ENCODE peak calls at places on chromosomes 16 and 17, in five cellular contexts. One of them, this sample, is unnamed.

GRCh38 chr16:81626181-81626674 is 152.9 kb upstream of the PLCG2 start:
- DNase-seq in CD8-positive, alpha-beta memory T cell: no peak
- DNase-seq in tibial nerve: no peak
- DNase-seq in WERI-Rb-1: no peak
- DNase-seq in lung: no peak
- DNase-seq in this sample: no peak

GRCh38 chr17:80738987-80739730 is 194.5 kb downstream of the RPTOR start:
- DNase-seq in WERI-Rb-1: no peak
- DNase-seq in tibial nerve: no peak
- DNase-seq in lung: no peak
- DNase-seq in CD8-positive, alpha-beta memory T cell: no peak
- DNase-seq in this sample: no peak

GRCh38 chr17:28737316-28737715 is 6.5 kb upstream of the TRAF4 start:
- DNase-seq in tibial nerve: no peak
- DNase-seq in lung: no peak
- DNase-seq in WERI-Rb-1: no peak
- DNase-seq in CD8-positive, alpha-beta memory T cell: no peak
- DNase-seq in this sample: no peak

GRCh38 chr16:30350134-30350871 is 4.8 kb downstream of the CD2BP2 start:
- DNase-seq in tibial nerve: no peak
- DNase-seq in WERI-Rb-1: no peak
- DNase-seq in lung: no peak
- DNase-seq in CD8-positive, alpha-beta memory T cell: no peak
- DNase-seq in this sample: no peak

GRCh38 chr17:73474370-73474988 is 162.7 kb upstream of the CDC42EP4 start:
- DNase-seq in tibial nerve: peak
- DNase-seq in lung: peak
- DNase-seq in CD8-positive, alpha-beta memory T cell: no peak
- DNase-seq in WERI-Rb-1: no peak
- DNase-seq in this sample: peak

GRCh38 chr16:23448392-23448791 is 4.6 kb downstream of the COG7 start:
- DNase-seq in WERI-Rb-1: no peak
- DNase-seq in CD8-positive, alpha-beta memory T cell: no peak
- DNase-seq in tibial nerve: no peak
- DNase-seq in lung: no peak
- DNase-seq in this sample: no peak

GRCh38 chr16:81367821-81368220 is 53.1 kb downstream of the GAN start:
- DNase-seq in WERI-Rb-1: no peak
- DNase-seq in lung: no peak
- DNase-seq in CD8-positive, alpha-beta memory T cell: no peak
- DNase-seq in tibial nerve: no peak
- DNase-seq in this sample: no peak

GRCh38 chr16:49816782-49817370 is 39.0 kb downstream of the ZNF423 start:
- DNase-seq in tibial nerve: no peak
- DNase-seq in WERI-Rb-1: no peak
- DNase-seq in CD8-positive, alpha-beta memory T cell: no peak
- DNase-seq in lung: no peak
- DNase-seq in this sample: no peak

GRCh38 chr16:67349172-67349571 is 22.6 kb downstream of the LRRC36 start:
- DNase-seq in WERI-Rb-1: no peak
- DNase-seq in lung: no peak
- DNase-seq in CD8-positive, alpha-beta memory T cell: no peak
- DNase-seq in tibial nerve: no peak
- DNase-seq in this sample: no peak

GRCh38 chr17:17300624-17301568 is 2.3 kb upstream of the NT5M start:
- DNase-seq in CD8-positive, alpha-beta memory T cell: peak
- DNase-seq in tibial nerve: no peak
- DNase-seq in WERI-Rb-1: no peak
- DNase-seq in lung: no peak
- DNase-seq in this sample: peak

GRCh38 chr17:48001187-48001586 is 30.3 kb downstream of the CDK5RAP3 start:
- DNase-seq in WERI-Rb-1: no peak
- DNase-seq in lung: no peak
- DNase-seq in CD8-positive, alpha-beta memory T cell: no peak
- DNase-seq in tibial nerve: no peak
- DNase-seq in this sample: no peak

GRCh38 chr17:64024781-64025731 is 4.6 kb upstream of the ICAM2 start:
- DNase-seq in tibial nerve: no peak
- DNase-seq in CD8-positive, alpha-beta memory T cell: peak
- DNase-seq in lung: no peak
- DNase-seq in WERI-Rb-1: no peak
- DNase-seq in this sample: no peak

GRCh38 chr16:78463591-78463990 is 364.1 kb downstream of the WWOX start:
- DNase-seq in tibial nerve: no peak
- DNase-seq in CD8-positive, alpha-beta memory T cell: no peak
- DNase-seq in lung: no peak
- DNase-seq in WERI-Rb-1: no peak
- DNase-seq in this sample: no peak

GRCh38 chr17:73838815-73839214 is 194.6 kb upstream of the SDK2 start:
- DNase-seq in lung: no peak
- DNase-seq in WERI-Rb-1: no peak
- DNase-seq in tibial nerve: no peak
- DNase-seq in CD8-positive, alpha-beta memory T cell: no peak
- DNase-seq in this sample: no peak

GRCh38 chr16:85820604-85821372 is 21.3 kb downstream of the COX4I1 start:
- DNase-seq in tibial nerve: no peak
- DNase-seq in WERI-Rb-1: no peak
- DNase-seq in CD8-positive, alpha-beta memory T cell: no peak
- DNase-seq in lung: no peak
- DNase-seq in this sample: peak

GRCh38 chr17:21365016-21365415 is 11.1 kb upstream of the KCNJ12 start:
- DNase-seq in CD8-positive, alpha-beta memory T cell: no peak
- DNase-seq in lung: no peak
- DNase-seq in WERI-Rb-1: no peak
- DNase-seq in tibial nerve: no peak
- DNase-seq in this sample: no peak

GRCh38 chr16:48064971-48065370 is 90.8 kb downstream of the ABCC12 start:
- DNase-seq in lung: no peak
- DNase-seq in tibial nerve: no peak
- DNase-seq in WERI-Rb-1: no peak
- DNase-seq in CD8-positive, alpha-beta memory T cell: no peak
- DNase-seq in this sample: no peak

GRCh38 chr17:17398188-17398927 is 78.4 kb upstream of the MED9 start:
- DNase-seq in CD8-positive, alpha-beta memory T cell: no peak
- DNase-seq in WERI-Rb-1: no peak
- DNase-seq in tibial nerve: peak
- DNase-seq in lung: no peak
- DNase-seq in this sample: peak

GRCh38 chr17:73067075-73067474 is 25.4 kb downstream of the SLC39A11 start:
- DNase-seq in tibial nerve: no peak
- DNase-seq in WERI-Rb-1: no peak
- DNase-seq in lung: no peak
- DNase-seq in CD8-positive, alpha-beta memory T cell: no peak
- DNase-seq in this sample: no peak

GRCh38 chr16:11345040-11345862 is at the start of gene RMI2:
- DNase-seq in WERI-Rb-1: peak
- DNase-seq in CD8-positive, alpha-beta memory T cell: peak
- DNase-seq in tibial nerve: peak
- DNase-seq in lung: peak
- DNase-seq in this sample: peak

GRCh38 chr16:83336630-83337029 is 471.1 kb upstream of the HSBP1 start:
- DNase-seq in CD8-positive, alpha-beta memory T cell: no peak
- DNase-seq in WERI-Rb-1: no peak
- DNase-seq in tibial nerve: no peak
- DNase-seq in lung: no peak
- DNase-seq in this sample: no peak
- H3K27ac ChIP-seq in CD8-positive, alpha-beta memory T cell: no peak
- H3K27ac ChIP-seq in WERI-Rb-1: no peak
- H3K27ac ChIP-seq in tibial nerve: no peak
- H3K27ac ChIP-seq in lung: no peak
- H3K27ac ChIP-seq in this sample: no peak

DNA sequence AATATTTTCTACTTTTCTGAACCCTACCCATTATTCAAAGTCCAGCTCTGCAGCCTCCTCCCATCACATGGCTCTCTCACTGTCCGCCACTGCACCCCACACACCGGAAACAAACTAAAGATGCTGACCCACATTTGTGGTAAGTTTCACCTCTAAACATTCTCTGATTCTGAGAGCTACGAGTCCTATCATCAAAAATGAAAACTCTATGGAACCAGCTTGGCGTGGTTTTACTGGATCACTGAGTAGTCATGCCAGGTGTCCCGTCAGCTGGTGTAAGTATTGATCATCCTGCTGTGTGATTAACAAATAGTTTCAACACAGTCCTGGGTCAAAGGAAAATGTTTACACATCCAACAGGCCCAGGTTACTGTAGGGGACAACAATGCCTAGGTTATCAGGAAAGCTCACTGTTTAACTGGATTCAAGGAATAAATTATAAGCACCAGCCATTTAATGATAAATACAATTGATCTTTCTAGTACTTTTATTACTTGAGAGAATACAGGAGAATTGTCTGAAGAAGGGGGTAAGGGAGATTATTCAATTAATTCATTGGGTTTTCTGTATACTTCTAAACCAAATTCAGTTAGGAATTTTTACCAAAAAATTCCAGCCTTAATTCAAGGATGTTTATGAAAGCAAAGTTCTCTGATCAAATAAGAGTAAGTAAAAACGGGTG is 33.9 kb downstream of the CYTH1 start:
- DNase-seq in CD8-positive, alpha-beta memory T cell: no peak
- DNase-seq in tibial nerve: no peak
- DNase-seq in WERI-Rb-1: no peak
- DNase-seq in lung: no peak
- DNase-seq in this sample: no peak
- H3K4me3 ChIP-seq in CD8-positive, alpha-beta memory T cell: peak
- H3K4me3 ChIP-seq in tibial nerve: no peak
- H3K4me3 ChIP-seq in WERI-Rb-1: no peak
- H3K4me3 ChIP-seq in lung: no peak
- H3K4me3 ChIP-seq in this sample: no peak

GRCh38 chr17:68383120-68383442 is 74.2 kb downstream of the WIPI1 start:
- DNase-seq in WERI-Rb-1: no peak
- DNase-seq in tibial nerve: no peak
- DNase-seq in CD8-positive, alpha-beta memory T cell: no peak
- DNase-seq in lung: no peak
- DNase-seq in this sample: no peak
- H3K27ac ChIP-seq in WERI-Rb-1: no peak
- H3K27ac ChIP-seq in tibial nerve: no peak
- H3K27ac ChIP-seq in CD8-positive, alpha-beta memory T cell: no peak
- H3K27ac ChIP-seq in lung: peak
- H3K27ac ChIP-seq in this sample: no peak

GRCh38 chr17:40095944-40096791 is 4.2 kb downstream of the NR1D1 start:
- DNase-seq in lung: peak
- DNase-seq in CD8-positive, alpha-beta memory T cell: peak
- DNase-seq in WERI-Rb-1: no peak
- DNase-seq in tibial nerve: no peak
- DNase-seq in this sample: no peak
- H3K4me3 ChIP-seq in lung: no peak
- H3K4me3 ChIP-seq in CD8-positive, alpha-beta memory T cell: peak
- H3K4me3 ChIP-seq in WERI-Rb-1: no peak
- H3K4me3 ChIP-seq in tibial nerve: no peak
- H3K4me3 ChIP-seq in this sample: no peak

GRCh38 chr17:78376161-78376560 is 2.3 kb upstream of the PGS1 start:
- DNase-seq in tibial nerve: no peak
- DNase-seq in lung: no peak
- DNase-seq in CD8-positive, alpha-beta memory T cell: no peak
- DNase-seq in WERI-Rb-1: no peak
- DNase-seq in this sample: no peak
- H3K27ac ChIP-seq in tibial nerve: no peak
- H3K27ac ChIP-seq in lung: no peak
- H3K27ac ChIP-seq in CD8-positive, alpha-beta memory T cell: no peak
- H3K27ac ChIP-seq in WERI-Rb-1: no peak
- H3K27ac ChIP-seq in this sample: no peak

This sample was measured in aorta.